ENCODE peak calls at places on chromosomes 7 and 10, in four cellular contexts. M, W, X and C are unnamed samples. For H3K9me3 and H3K4me1, the result is how much of the 10 kb centered on the place peaks cover.

GRCh38 chr10:86390337-86391120 is 23.9 kb upstream of the GRID1 start:
- DNase-seq in M (no peak), W (no peak), X (no peak), C (no peak)

GRCh38 chr10:23419201-23419600 is 19.7 kb upstream of the OTUD1 start:
- DNase-seq in M (no peak), W (no peak), X (no peak), C (no peak)

GRCh38 chr7:47852330-47853245 is 95.7 kb downstream of the PKD1L1 start:
- DNase-seq in M (no peak), W (no peak), X (no peak), C (no peak)

GRCh38 chr10:71270301-71270777 is 48.7 kb upstream of the SLC29A3 start:
- DNase-seq in M (peak), W (no peak), X (peak), C (no peak)

GRCh38 chr7:66751945-66752344 is 11.4 kb downstream of the RABGEF1 start:
- DNase-seq in M (no peak), W (no peak), X (no peak), C (no peak)

GRCh38 chr10:116055919-116056252 is 217.1 kb downstream of the GFRA1 start:
- DNase-seq in M (no peak), W (no peak), X (no peak), C (no peak)

GRCh38 chr7:149147072-149147729 is at the start of gene ZNF398:
- DNase-seq in M (peak), W (peak), X (peak), C (peak)

GRCh38 chr10:15703167-15703880 is 16.4 kb downstream of the ITGA8 start:
- DNase-seq in M (no peak), W (no peak), X (no peak), C (no peak)

GRCh38 chr10:99234067-99234738 is 1.4 kb downstream of the HPSE2 start:
- DNase-seq in M (no peak), W (peak), X (peak), C (peak)

GRCh38 chr7:5408777-5409176 is 14.9 kb downstream of the TNRC18 start:
- DNase-seq in M (no peak), W (no peak), X (peak), C (no peak)

GRCh38 chr7:4612939-4613841 is 68.9 kb upstream of the FOXK1 start:
- DNase-seq in M (no peak), W (no peak), X (peak), C (no peak)

GRCh38 chr10:21873198-21873597 is 130.3 kb downstream of the DNAJC1 start:
- DNase-seq in M (no peak), W (no peak), X (no peak), C (no peak)

GRCh38 chr7:27235387-27236052 is 7.1 kb upstream of the EVX1 start:
- DNase-seq in M (peak), W (peak), X (no peak), C (peak)

GRCh38 chr7:36115448-36116321 is 37.4 kb upstream of the EEPD1 start:
- DNase-seq in M (peak), W (peak), X (peak), C (peak)

GRCh38 chr7:42247301-42247700 is 10.3 kb upstream of the GLI3 start:
- DNase-seq in M (no peak), W (no peak), X (peak), C (no peak)
- TF ChIP-seq CTCF in M (no peak), W (no peak), X (peak), C (no peak)

DNA sequence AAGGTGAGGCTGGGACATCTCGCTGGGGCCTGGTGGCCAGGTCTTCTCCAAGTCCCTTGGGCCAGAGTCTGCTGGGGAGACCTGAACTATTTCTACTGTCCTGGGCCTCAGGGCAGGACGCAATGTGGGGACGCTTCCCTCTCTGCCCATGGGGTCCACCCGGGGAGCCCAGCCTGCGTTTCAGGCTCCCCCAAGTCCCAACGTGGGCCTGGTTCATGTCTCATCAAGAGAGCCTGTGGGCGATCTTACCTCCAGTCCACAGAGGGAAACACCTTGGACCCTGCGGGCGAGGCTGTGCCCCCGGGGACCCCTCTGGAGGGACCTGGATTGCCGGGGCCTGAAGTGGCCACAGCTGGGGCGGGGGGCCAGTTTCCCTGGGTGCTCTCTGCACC is 91.7 kb downstream of the DNAJB6 start:
- DNase-seq in M (no peak), W (peak), X (no peak), C (peak)
- H3K9me3 ChIP-seq in M (under half), W (under half), X (under half), C (under half)

DNA sequence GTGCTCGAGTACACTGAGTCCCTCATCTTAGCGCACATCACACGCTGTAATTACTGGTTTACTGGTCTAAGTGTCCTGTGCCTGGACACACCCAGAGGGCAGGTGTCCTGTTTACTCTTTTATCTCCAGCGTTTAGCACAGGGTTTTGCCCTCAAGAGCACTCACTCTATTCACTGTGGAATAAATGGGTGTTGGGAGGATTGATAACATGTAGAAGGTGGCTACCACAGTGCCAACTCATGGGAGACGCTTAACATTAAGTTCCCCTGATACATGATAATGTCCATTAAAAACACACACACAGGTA is 96.1 kb upstream of the EFCAB10 start:
- DNase-seq in M (no peak), W (no peak), X (no peak), C (no peak)
- H3K4me1 ChIP-seq in M (under half), W (half or more), X (under half), C (half or more)

DNA sequence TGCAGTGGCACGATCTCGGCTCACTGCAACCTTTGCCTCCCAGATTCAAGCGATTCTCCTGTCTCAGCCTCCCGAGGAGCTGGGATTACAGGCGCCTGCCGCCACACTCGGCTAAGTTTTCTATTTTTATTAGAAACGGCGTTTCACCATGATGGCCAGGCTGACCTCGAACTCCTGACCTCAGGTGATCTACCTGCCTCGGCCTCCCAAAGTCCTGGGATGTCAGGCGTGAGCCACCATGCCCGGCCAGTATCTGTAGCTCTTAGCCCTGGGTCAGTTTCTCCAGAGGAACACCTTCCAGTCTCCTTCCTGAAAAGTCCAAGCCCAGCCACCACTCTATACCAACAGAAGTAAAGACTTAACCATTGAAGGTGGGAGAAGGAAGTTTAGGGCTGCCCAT is 15.2 kb upstream of the ZKSCAN1 start:
- DNase-seq in M (no peak), W (no peak), X (no peak), C (peak)
- TF ChIP-seq CTCF in M (no peak), W (no peak), X (no peak), C (no peak)

DNA sequence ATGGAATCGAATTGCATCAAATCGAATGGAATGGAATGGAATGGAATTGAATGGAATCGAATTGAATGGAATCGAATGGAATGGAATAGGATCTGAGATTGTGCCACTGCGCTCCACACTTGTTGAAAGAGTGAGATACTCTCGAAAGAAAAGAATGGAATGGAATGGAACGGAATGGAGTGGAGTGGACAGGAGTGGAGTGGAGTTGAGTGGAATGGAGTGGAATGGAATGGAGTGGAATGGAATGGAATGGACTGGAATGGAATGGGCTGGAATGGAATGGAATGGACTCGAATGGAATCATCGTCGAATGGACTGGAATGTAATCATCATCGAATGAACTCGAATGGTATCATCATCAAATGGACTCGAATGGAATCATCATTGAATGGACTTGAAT is 38.0 kb downstream of the ZNF716 start:
- DNase-seq in M (no peak), W (no peak), X (no peak), C (no peak)
- H3K9me3 ChIP-seq in M (under half), W (under half), X (under half), C (under half)

DNA sequence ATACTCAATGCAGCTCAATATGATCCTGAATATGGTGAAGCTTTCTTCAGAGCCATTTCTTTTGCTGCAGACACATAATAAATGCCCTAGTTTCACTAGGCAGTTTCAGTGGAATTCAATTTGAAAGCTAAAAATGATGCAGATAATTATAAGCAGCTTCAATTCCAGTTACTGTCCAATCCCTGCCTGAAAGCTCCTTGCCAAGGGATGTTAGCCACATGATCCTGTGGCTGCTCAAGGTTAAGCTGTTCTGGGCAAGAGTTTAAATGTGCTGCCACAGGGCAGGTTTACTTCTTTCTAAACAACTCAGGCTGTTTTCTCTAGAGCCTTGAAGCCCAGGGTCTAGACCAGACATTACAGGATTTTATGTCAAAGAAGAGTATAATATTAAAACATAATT is 805.7 kb downstream of the NRG3 start:
- DNase-seq in M (no peak), W (no peak), X (no peak), C (no peak)
- H3K4me1 ChIP-seq in M (under half), W (under half), X (under half), C (under half)

GRCh38 chr7:112749775-112750174 is 40.4 kb downstream of the TMEM168 start:
- DNase-seq in M (peak), W (no peak), X (no peak), C (no peak)
- TF ChIP-seq CTCF in M (no peak), W (no peak), X (no peak), C (no peak)

GRCh38 chr10:725786-726185 is 36.3 kb upstream of the DIP2C start:
- DNase-seq in M (no peak), W (no peak), X (no peak), C (no peak)
- H3K9me3 ChIP-seq in M (under half), W (under half), X (under half), C (under half)